ENCODE peak calls at places on chromosomes 16 and 17, in ten cellular contexts. D is tibial artery, R is AG10803, L is lower leg skin, O is mesendoderm, Z is AG09309, P is kidney, Q is fibroblast of mammary gland, N is IMR-90, V is fibroblast of the aortic adventitia. A is an unnamed sample.

GRCh38 chr16:80938035-80938927 is 68.4 kb downstream of the CMC2 start:
- DNase-seq in N (peak), Q (peak), D (peak), R (peak), P (no peak), Z (peak), L (no peak), V (peak), O (peak), A (peak)

GRCh38 chr17:17041018-17041521 is 1.2 kb upstream of the MPRIP start:
- DNase-seq in Z (no peak), O (peak), V (peak), Q (peak), R (peak), N (peak), L (peak), D (peak), P (peak), A (no peak)

GRCh38 chr17:66165537-66166123 is 26.3 kb downstream of the CEP112 start:
- DNase-seq in V (peak), Q (peak), N (peak), P (no peak), D (no peak), L (no peak), O (peak), Z (peak), R (peak), A (peak)

GRCh38 chr17:18100616-18101015 is 7.9 kb upstream of the MYO15A start:
- DNase-seq in Z (no peak), L (no peak), Q (no peak), N (no peak), V (no peak), D (no peak), O (no peak), R (no peak), P (no peak), A (no peak)

GRCh38 chr17:21282231-21282630 is 2.3 kb upstream of the MAP2K3 start:
- DNase-seq in N (peak), D (peak), Z (peak), L (peak), Q (peak), O (peak), P (no peak), R (peak), V (peak), A (peak)

GRCh38 chr16:87041286-87041685 is 275.9 kb downstream of the C16orf95 start:
- DNase-seq in D (no peak), P (no peak), N (no peak), V (no peak), Q (no peak), L (no peak), Z (no peak), R (no peak), O (no peak), A (no peak)

GRCh38 chr16:57299009-57299718 is 14.7 kb upstream of the PLLP start:
- DNase-seq in Z (no peak), V (no peak), O (no peak), R (no peak), L (peak), D (peak), N (no peak), Q (peak), P (peak), A (no peak)

GRCh38 chr17:64573214-64573613 is 66.4 kb downstream of the CEP95 start:
- DNase-seq in R (no peak), Q (no peak), D (no peak), Z (no peak), V (no peak), L (no peak), P (no peak), O (no peak), N (no peak), A (no peak)

GRCh38 chr16:30948956-30949654 is at the start of gene ORAI3:
- DNase-seq in O (peak), Z (no peak), Q (peak), P (peak), V (peak), L (peak), N (peak), R (peak), D (peak), A (peak)

GRCh38 chr16:629289-630023 is 1.3 kb upstream of the WFIKKN1 start:
- DNase-seq in N (no peak), Z (no peak), P (peak), Q (no peak), D (no peak), O (peak), V (no peak), R (no peak), L (no peak), A (no peak)

GRCh38 chr16:11201498-11202259 is 54.3 kb downstream of the SOCS1 start:
- DNase-seq in V (peak), P (no peak), O (peak), L (no peak), Z (peak), N (peak), R (peak), Q (peak), D (no peak), A (peak)

GRCh38 chr16:57304169-57305061 is 19.9 kb upstream of the PLLP start:
- DNase-seq in Z (peak), V (peak), Q (peak), O (peak), R (peak), D (peak), P (peak), L (peak), N (peak), A (peak)

GRCh38 chr16:24977673-24978065 is 37.5 kb downstream of the ARHGAP17 start:
- DNase-seq in N (peak), P (no peak), D (no peak), Z (no peak), O (peak), R (peak), V (peak), L (no peak), Q (peak), A (peak)

GRCh38 chr16:54843424-54843750 is 87.3 kb upstream of the IRX5 start:
- DNase-seq in D (no peak), Q (no peak), V (no peak), R (no peak), O (no peak), N (no peak), Z (no peak), P (no peak), L (no peak), A (no peak)

GRCh38 chr16:68778551-68779231 is 41.6 kb downstream of the CDH1 start:
- DNase-seq in V (no peak), P (no peak), O (peak), Z (no peak), N (no peak), R (no peak), D (no peak), Q (no peak), L (no peak), A (no peak)

GRCh38 chr16:30065943-30066881 is 652 bp downstream of the ALDOA start:
- DNase-seq in P (no peak), L (no peak), D (no peak), N (peak), O (peak), Z (no peak), V (peak), R (peak), Q (peak), A (no peak)

GRCh38 chr17:2996938-2997670 is 66.3 kb downstream of the OR1D5 start:
- DNase-seq in V (no peak), L (no peak), P (no peak), O (no peak), Z (no peak), N (no peak), D (no peak), R (no peak), Q (no peak), A (no peak)

GRCh38 chr17:17417718-17418151 is 59.1 kb upstream of the MED9 start:
- DNase-seq in V (no peak), L (no peak), R (no peak), O (no peak), N (no peak), D (no peak), P (no peak), Q (no peak), Z (no peak), A (no peak)

GRCh38 chr17:75683467-75684041 is 16.4 kb downstream of the SAP30BP start:
- DNase-seq in Z (no peak), L (no peak), D (no peak), V (peak), R (peak), O (no peak), Q (peak), N (peak), P (no peak), A (peak)

GRCh38 chr17:78226055-78226751 is 5.2 kb upstream of the TMEM235 start:
- DNase-seq in P (no peak), D (no peak), L (no peak), Q (no peak), R (no peak), V (no peak), Z (no peak), N (no peak), O (no peak), A (no peak)

GRCh38 chr17:7856081-7856791 is 1.1 kb downstream of the NAA38 start:
- DNase-seq in N (no peak), Z (no peak), D (no peak), L (peak), P (peak), R (peak), O (no peak), V (peak), Q (peak), A (peak)

GRCh38 chr16:29806096-29806579 is at the start of gene MAZ:
- DNase-seq in R (no peak), L (no peak), V (no peak), O (no peak), D (no peak), N (peak), P (no peak), Z (peak), Q (peak), A (no peak)

GRCh38 chr16:23286131-23286532 is 16.0 kb upstream of the SCNN1B start:
- DNase-seq in P (no peak), O (no peak), Q (peak), Z (peak), V (peak), L (no peak), R (peak), N (peak), D (no peak), A (peak)

GRCh38 chr17:57662644-57663308 is 82.3 kb downstream of the CCDC182 start:
- DNase-seq in Z (peak), D (peak), Q (peak), O (peak), R (peak), V (peak), N (peak), P (peak), L (peak), A (peak)

GRCh38 chr16:70777973-70778406 is 23.0 kb downstream of the VAC14 start:
- DNase-seq in Z (peak), R (peak), P (no peak), O (no peak), L (no peak), D (no peak), V (peak), N (peak), Q (peak), A (no peak)

GRCh38 chr16:85253127-85253941 is 141.1 kb upstream of the CIBAR2 start:
- DNase-seq in N (peak), P (no peak), D (no peak), V (peak), O (peak), Z (no peak), L (no peak), R (peak), Q (peak), A (peak)

GRCh38 chr17:13346081-13346533 is 255.6 kb downstream of the HS3ST3A1 start:
- DNase-seq in L (no peak), D (no peak), O (peak), N (peak), V (peak), P (no peak), Z (peak), Q (peak), R (peak), A (peak)

GRCh38 chr17:31357831-31358400 is 33.6 kb upstream of the RAB11FIP4 start:
- DNase-seq in P (no peak), O (no peak), V (no peak), D (no peak), R (peak), L (no peak), Z (no peak), N (peak), Q (no peak), A (no peak)

DNA sequence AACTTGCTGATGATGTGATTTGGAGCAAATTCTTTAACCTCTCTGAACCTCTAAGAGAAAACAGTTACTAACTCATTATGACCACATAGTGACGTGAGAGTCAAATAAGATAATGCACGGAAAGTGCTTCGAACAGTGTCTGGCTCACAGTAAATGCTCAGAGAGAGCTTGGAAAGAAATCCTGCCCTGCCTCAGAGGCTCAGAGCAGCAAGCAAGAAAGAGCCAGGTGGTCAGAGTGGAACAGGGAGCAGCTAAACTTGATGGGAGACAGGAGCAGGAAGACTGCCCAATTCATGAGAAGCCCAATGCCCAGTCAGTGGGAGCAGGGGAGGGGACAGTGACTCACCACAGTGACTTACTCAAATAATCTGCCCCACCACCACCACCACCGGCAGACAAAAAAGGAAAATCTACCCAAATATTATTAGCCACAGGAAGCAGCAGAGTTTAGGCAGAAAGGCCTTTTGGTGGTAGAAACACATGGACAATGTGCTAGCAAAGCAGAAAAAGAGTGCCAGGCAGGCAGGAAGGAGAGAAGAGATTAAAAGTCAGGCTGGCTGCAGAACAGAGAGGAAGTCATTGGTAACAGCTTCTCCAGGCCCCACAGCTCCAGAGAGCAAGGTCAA is 24.0 kb upstream of the CCL1 start:
- DNase-seq in Q (peak), V (peak), P (no peak), N (peak), O (no peak), D (peak), R (no peak), Z (peak), L (no peak), A (no peak)
- H3K4me3 ChIP-seq in Q (no peak), V (no peak), P (no peak), N (no peak), O (no peak), D (no peak), R (no peak), Z (no peak), L (no peak), A (no peak)

GRCh38 chr16:88870608-88871348 is 4.3 kb upstream of the PABPN1L start:
- DNase-seq in L (no peak), Q (no peak), Z (no peak), N (no peak), V (no peak), R (no peak), P (no peak), D (no peak), O (no peak), A (no peak)
- H3K4me3 ChIP-seq in L (no peak), Q (no peak), Z (no peak), N (no peak), V (no peak), R (no peak), P (no peak), D (peak), O (no peak), A (no peak)

DNA sequence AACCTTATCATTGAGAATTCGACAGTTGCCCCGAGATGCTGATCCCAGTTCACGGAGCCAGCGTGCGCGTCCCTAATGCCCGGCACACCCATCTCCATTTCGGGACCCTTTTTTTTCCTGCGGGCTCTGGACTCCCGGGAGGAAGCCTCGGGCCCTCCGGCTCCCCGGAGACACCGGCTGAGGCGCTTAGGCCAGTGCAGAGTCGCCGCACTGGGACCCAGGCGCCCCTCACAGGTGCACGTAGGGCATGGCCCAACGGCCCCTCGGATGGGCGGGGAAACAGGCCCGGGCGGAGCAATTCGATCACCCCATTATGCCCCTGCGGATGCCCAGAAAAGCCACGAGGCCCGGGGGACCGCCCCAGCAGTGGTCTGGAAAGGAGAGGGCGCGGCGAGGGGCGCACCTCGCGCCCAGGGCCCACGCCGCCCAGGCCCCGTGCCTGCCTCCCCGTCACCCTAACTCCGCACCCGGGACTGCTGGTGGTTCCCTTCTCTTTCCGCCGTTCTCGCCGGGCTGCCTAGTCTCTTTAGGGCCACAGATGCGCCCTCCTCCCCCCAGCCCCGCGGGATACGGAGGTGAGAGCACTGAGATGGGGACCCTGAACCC is 18.5 kb upstream of the ZFHX3 start:
- DNase-seq in O (no peak), Q (no peak), N (no peak), Z (no peak), R (no peak), L (no peak), V (no peak), P (peak), D (no peak), A (no peak)
- H3K4me3 ChIP-seq in O (no peak), Q (no peak), N (no peak), Z (no peak), R (no peak), L (no peak), V (no peak), P (no peak), D (peak), A (no peak)

GRCh38 chr16:89351645-89352044 is 134.1 kb downstream of the ZNF778 start:
- DNase-seq in D (no peak), Z (no peak), O (no peak), N (no peak), R (no peak), V (no peak), Q (no peak), P (no peak), L (no peak), A (no peak)

GRCh38 chr16:89352091-89352681 is 134.7 kb downstream of the ZNF778 start:
- DNase-seq in O (no peak), Q (no peak), N (no peak), D (no peak), P (peak), V (no peak), Z (no peak), R (no peak), L (no peak), A (no peak)

GRCh38 chr16:89349947-89350633 is 132.6 kb downstream of the ZNF778 start:
- DNase-seq in D (no peak), L (no peak), N (no peak), O (no peak), R (no peak), Z (no peak), V (no peak), P (no peak), Q (no peak), A (no peak)

GRCh38 chr16:89347807-89348206 is 130.3 kb downstream of the ZNF778 start:
- DNase-seq in D (no peak), N (no peak), P (no peak), O (no peak), V (no peak), Z (no peak), Q (no peak), R (no peak), L (no peak), A (no peak)

DNA sequence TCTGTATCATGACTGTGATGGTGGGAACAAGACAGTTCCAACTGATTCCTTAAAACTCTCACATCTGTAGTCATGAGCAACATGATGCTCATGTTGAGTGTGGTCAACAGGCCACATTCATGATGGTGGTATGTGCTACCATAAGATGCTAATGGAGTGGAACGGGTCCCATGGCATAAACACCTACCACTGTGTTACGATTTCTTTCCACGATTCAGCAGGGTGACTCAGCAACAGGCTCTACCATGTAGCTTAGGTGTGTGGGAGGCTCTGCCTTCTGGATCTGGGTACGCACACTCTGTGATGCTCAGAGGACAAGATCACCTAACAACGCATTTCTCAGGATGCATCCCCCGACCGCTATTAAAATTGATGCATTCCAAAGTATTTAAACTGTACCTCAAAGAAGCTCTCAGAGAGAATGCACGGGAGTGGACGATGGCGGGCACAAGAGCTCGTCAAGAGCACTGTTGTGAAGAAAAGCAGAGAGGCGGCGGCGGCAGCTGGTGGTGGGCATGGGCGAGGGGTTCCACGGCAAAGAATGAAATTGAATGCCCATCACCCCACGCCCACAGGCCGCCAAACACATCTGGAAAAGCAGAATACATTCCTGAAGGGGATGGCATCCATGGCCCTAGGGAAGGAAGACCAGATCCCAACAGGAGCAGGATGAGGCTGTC is 133.3 kb downstream of the ZNF778 start:
- DNase-seq in Z (no peak), V (no peak), D (no peak), N (peak), R (peak), Q (peak), O (no peak), P (peak), L (no peak), A (no peak)
- H3K4me3 ChIP-seq in Z (no peak), V (no peak), D (no peak), N (no peak), R (no peak), Q (no peak), O (no peak), P (no peak), L (no peak), A (no peak)

GRCh38 chr17:76701471-76701967 is 9.2 kb downstream of the MXRA7 start:
- DNase-seq in L (no peak), Z (no peak), O (no peak), Q (no peak), P (peak), N (no peak), V (no peak), D (no peak), R (no peak), A (no peak)
- H3K4me3 ChIP-seq in L (no peak), Z (no peak), O (no peak), Q (no peak), P (no peak), N (no peak), V (no peak), D (peak), R (peak), A (no peak)

GRCh38 chr16:67430504-67431076 is 331 bp upstream of the HSD11B2 start:
- DNase-seq in R (no peak), D (no peak), Z (no peak), O (no peak), N (no peak), V (no peak), P (peak), Q (no peak), L (no peak), A (no peak)

GRCh38 chr16:67431077-67431804 is at the start of gene HSD11B2:
- DNase-seq in N (peak), L (peak), Q (no peak), V (no peak), R (peak), Z (no peak), D (no peak), O (peak), P (peak), A (peak)

GRCh38 chr16:67433131-67433719 is 2.3 kb downstream of the HSD11B2 start:
- DNase-seq in Q (no peak), Z (no peak), P (no peak), N (no peak), O (no peak), L (no peak), R (no peak), D (no peak), V (no peak), A (no peak)

GRCh38 chr16:67432491-67432890 is 1.6 kb downstream of the HSD11B2 start:
- DNase-seq in Z (no peak), D (no peak), P (no peak), N (no peak), R (no peak), O (no peak), V (no peak), L (no peak), Q (no peak), A (no peak)

GRCh38 chr16:67431805-67432476 is 1.0 kb downstream of the HSD11B2 start:
- DNase-seq in Q (no peak), O (peak), Z (no peak), D (no peak), P (peak), V (no peak), R (no peak), L (no peak), N (no peak), A (no peak)
- H3K4me3 ChIP-seq in Q (no peak), O (peak), Z (no peak), D (peak), P (peak), V (no peak), R (peak), L (peak), N (no peak), A (no peak)